ENCODE peak calls at places on chromosomes 11 and 22, in seven cellular contexts. H is mucosa of gallbladder; D is right lobe of liver; X is activated T-helper 1 cell treated with anti-CD3 and anti-CD28 coated beads, Interleukin-12 subunit alpha, Interleukin-12 subunit beta, Interleukin-2, Interleukin-4 antibody, amounts not matched to agents 30 ng/mL and 10 ng/mL and 1 ng/mL, durations not matched to agents 14 hours and 24 hours and 36 hours; S is RPMI8226; R is neural progenitor cell; Z is endodermal cell. G is an unnamed sample.

GRCh38 chr11:16863382-16863781 is 124.9 kb downstream of the C11orf58 start:
- DNase-seq in H (no peak), R (no peak), D (no peak), X (no peak), S (no peak), Z (no peak), G (no peak)

GRCh38 chr11:105004021-105004420 is 18.9 kb downstream of the CASP5 start:
- DNase-seq in S (no peak), H (no peak), X (no peak), Z (no peak), D (no peak), R (no peak), G (no peak)

GRCh38 chr22:37733625-37734401 is 37.0 kb downstream of the TRIOBP start:
- DNase-seq in Z (peak; percentile 52), H (no peak), X (no peak), D (no peak), R (no peak), S (no peak), G (no peak)

GRCh38 chr22:30994960-30995359 is 25.9 kb downstream of the TUG1 start:
- DNase-seq in Z (no peak), H (no peak), D (no peak), X (no peak), R (no peak), S (no peak), G (no peak)

GRCh38 chr11:67468056-67468455 is 995 bp downstream of the TMEM134 start:
- DNase-seq in Z (no peak), X (no peak), R (no peak), S (peak; percentile 80), H (peak; percentile 80), D (peak; percentile 86), G (no peak)

GRCh38 chr11:48003926-48004325 is 23.6 kb downstream of the PTPRJ start:
- DNase-seq in D (no peak), R (no peak), X (no peak), S (no peak), H (no peak), Z (no peak), G (no peak)

GRCh38 chr11:13440100-13440855 is 22.7 kb downstream of the BTBD10 start:
- DNase-seq in R (no peak), X (no peak), S (no peak), H (peak; percentile 25), Z (peak; percentile 54), D (no peak), G (no peak)

GRCh38 chr11:114162719-114163123 is 103.2 kb downstream of the ZBTB16 start:
- DNase-seq in D (peak; percentile 84), X (no peak), Z (no peak), R (no peak), S (no peak), H (peak; percentile 95), G (no peak)

GRCh38 chr11:27902981-27903624 is 202.8 kb upstream of the BDNF start:
- DNase-seq in X (no peak), R (no peak), S (no peak), D (no peak), H (no peak), Z (no peak), G (no peak)

GRCh38 chr22:31286360-31287255 is 5.7 kb downstream of the PIK3IP1 start:
- DNase-seq in D (no peak), R (no peak), S (no peak), H (peak; percentile 55), Z (no peak), X (peak; percentile 66), G (no peak)

GRCh38 chr22:25970348-25970995 is 198.8 kb upstream of the SEZ6L start:
- DNase-seq in S (no peak), D (no peak), X (no peak), Z (peak; percentile 84), R (peak; percentile 49), H (no peak), G (no peak)

GRCh38 chr11:128627666-128628342 is 40.4 kb upstream of the ETS1 start:
- DNase-seq in S (no peak), Z (peak; percentile 66), R (no peak), H (peak; percentile 9), D (no peak), X (no peak), G (no peak)

GRCh38 chr11:126817096-126817495 is 183.5 kb downstream of the KIRREL3 start:
- DNase-seq in H (no peak), R (no peak), S (no peak), Z (no peak), D (no peak), X (no peak), G (no peak)

GRCh38 chr11:18987454-18988231 is 48.4 kb upstream of the MRGPRX1 start:
- DNase-seq in S (no peak), R (no peak), Z (no peak), D (no peak), X (no peak), H (no peak), G (no peak)

GRCh38 chr11:111731839-111732238 is 34.4 kb downstream of the PPP2R1B start:
- DNase-seq in Z (no peak), S (no peak), X (no peak), D (no peak), R (no peak), H (no peak), G (no peak)

GRCh38 chr11:3995949-3996554 is 98.5 kb upstream of the RRM1 start:
- DNase-seq in Z (no peak), R (no peak), X (no peak), H (no peak), S (no peak), D (no peak), G (no peak)

GRCh38 chr11:117734596-117734995 is 62.4 kb downstream of the DSCAML1 start:
- DNase-seq in D (no peak), Z (peak; percentile 71), X (no peak), R (no peak), H (no peak), S (no peak), G (peak; percentile 53)

GRCh38 chr11:66317766-66318575 is 1.1 kb upstream of the CD248 start:
- DNase-seq in R (peak; percentile 51), Z (peak; percentile 78), S (peak; percentile 79), H (peak; percentile 64), X (no peak), D (no peak), G (no peak)

GRCh38 chr11:22510741-22511140 is 114.9 kb downstream of the FANCF start:
- DNase-seq in Z (no peak), H (no peak), D (no peak), X (no peak), R (no peak), S (no peak), G (no peak)

GRCh38 chr11:124123587-124123986 is 8.3 kb downstream of the VWA5A start:
- DNase-seq in S (no peak), Z (peak; percentile 57), R (peak; percentile 30), H (no peak), X (no peak), D (no peak), G (no peak)

GRCh38 chr11:128525411-128526243 is 61.7 kb downstream of the ETS1 start:
- DNase-seq in H (no peak), Z (peak; percentile 59), R (peak; percentile 60), X (no peak), S (no peak), D (no peak), G (no peak)

GRCh38 chr22:26276530-26277200 is 107.4 kb downstream of the SEZ6L start:
- DNase-seq in Z (peak; percentile 74), D (no peak), R (no peak), X (no peak), H (no peak), S (no peak), G (no peak)

GRCh38 chr22:25110846-25111578 is 88.6 kb upstream of the CRYBB3 start:
- DNase-seq in Z (peak; percentile 93), R (peak; percentile 91), D (peak; percentile 93), H (peak; percentile 77), S (peak; percentile 78), X (peak; percentile 30), G (no peak)

G was measured in NCI-H187 treated with DMSO at 0.1 percent for 48 hours.